ENCODE peak calls at places on chromosomes 5 and 9, in eight cellular contexts. A, X, G, V, M, S, O and L are unnamed samples.

GRCh38 chr9:92668746-92669526 is 995 bp downstream of the IPPK start:
- DNase-seq in A (no peak), X (no peak), G (peak; percentile 79), V (peak; percentile 74), M (peak; percentile 63), S (peak; percentile 77), O (peak; percentile 46), L (no peak)

GRCh38 chr9:119639287-119639955 is 270.2 kb upstream of the BRINP1 start:
- DNase-seq in A (no peak), X (no peak), G (no peak), V (no peak), M (peak; percentile 58), S (peak; percentile 61), O (no peak), L (no peak)

GRCh38 chr5:43019615-43020293 is 20.4 kb downstream of the ANXA2R start:
- DNase-seq in A (peak; percentile 74), X (peak; percentile 73), G (peak; percentile 51), V (no peak), M (peak; percentile 90), S (peak; percentile 85), O (peak; percentile 61), L (peak; percentile 75)

GRCh38 chr5:145936401-145937131 is at the start of gene SH3RF2:
- DNase-seq in A (peak; percentile 68), X (no peak), G (peak; percentile 88), V (peak; percentile 85), M (peak; percentile 98), S (peak; percentile 85), O (peak; percentile 54), L (no peak)

GRCh38 chr9:21902112-21902511 is 92.1 kb downstream of the CDKN2A start:
- DNase-seq in A (no peak), X (no peak), G (no peak), V (no peak), M (no peak), S (no peak), O (no peak), L (no peak)

GRCh38 chr5:180090098-180090768 is 18.7 kb upstream of the RNF130 start:
- DNase-seq in A (peak; percentile 36), X (peak; percentile 86), G (peak; percentile 58), V (peak; percentile 30), M (peak; percentile 97), S (peak; percentile 91), O (peak; percentile 76), L (peak; percentile 60)

GRCh38 chr9:136313111-136314055 is 9.5 kb upstream of the CCDC187 start:
- DNase-seq in A (no peak), X (no peak), G (no peak), V (no peak), M (no peak), S (no peak), O (no peak), L (no peak)

GRCh38 chr5:77129386-77129785 is 42.3 kb upstream of the ZBED3 start:
- DNase-seq in A (no peak), X (no peak), G (peak; percentile 19), V (peak; percentile 5), M (peak; percentile 86), S (peak; percentile 38), O (no peak), L (no peak)

GRCh38 chr5:139394123-139394653 is 716 bp downstream of the PROB1 start:
- DNase-seq in A (peak; percentile 86), X (peak; percentile 48), G (no peak), V (no peak), M (peak; percentile 91), S (peak; percentile 77), O (peak; percentile 81), L (no peak)

GRCh38 chr5:55149396-55149795 is 10.6 kb upstream of the GPX8 start:
- DNase-seq in A (no peak), X (no peak), G (no peak), V (no peak), M (no peak), S (no peak), O (no peak), L (no peak)

GRCh38 chr9:113620377-113621161 is 157.0 kb downstream of the RGS3 start:
- DNase-seq in A (peak; percentile 41), X (no peak), G (peak; percentile 86), V (peak; percentile 78), M (peak; percentile 89), S (peak; percentile 91), O (peak; percentile 74), L (no peak)

GRCh38 chr5:124157320-124157719 is 589.1 kb downstream of the ZNF608 start:
- DNase-seq in A (no peak), X (no peak), G (no peak), V (no peak), M (no peak), S (no peak), O (no peak), L (no peak)

GRCh38 chr5:2007906-2008437 is 125.2 kb upstream of the IRX4 start:
- DNase-seq in A (no peak), X (no peak), G (no peak), V (peak; percentile 14), M (peak; percentile 67), S (no peak), O (peak; percentile 77), L (no peak)

GRCh38 chr5:168947212-168947868 is 353.6 kb downstream of the SLIT3 start:
- DNase-seq in A (no peak), X (no peak), G (peak; percentile 60), V (peak; percentile 24), M (peak; percentile 94), S (peak; percentile 72), O (no peak), L (no peak)

GRCh38 chr9:77424993-77425392 is 223.1 kb downstream of the GNA14 start:
- DNase-seq in A (no peak), X (no peak), G (no peak), V (peak; percentile 5), M (no peak), S (no peak), O (no peak), L (no peak)

GRCh38 chr9:69054989-69055388 is 19.4 kb downstream of the FXN start:
- DNase-seq in A (no peak), X (no peak), G (no peak), V (no peak), M (no peak), S (no peak), O (no peak), L (no peak)

GRCh38 chr5:54249210-54250028 is 61.0 kb downstream of the ARL15 start:
- DNase-seq in A (no peak), X (no peak), G (no peak), V (no peak), M (no peak), S (peak; percentile 15), O (no peak), L (no peak)

GRCh38 chr5:156675402-156675801 is 174.7 kb upstream of the PPP1R2B start:
- DNase-seq in A (no peak), X (no peak), G (no peak), V (no peak), M (no peak), S (no peak), O (no peak), L (no peak)

GRCh38 chr9:14690986-14691730 is 2.1 kb downstream of the ZDHHC21 start:
- DNase-seq in A (no peak), X (no peak), G (no peak), V (no peak), M (no peak), S (no peak), O (no peak), L (no peak)
- TF ChIP-seq CTCF in A (no peak), X (no peak), G (no peak), V (no peak), M (no peak), S (no peak), O (no peak), L (no peak)

DNA sequence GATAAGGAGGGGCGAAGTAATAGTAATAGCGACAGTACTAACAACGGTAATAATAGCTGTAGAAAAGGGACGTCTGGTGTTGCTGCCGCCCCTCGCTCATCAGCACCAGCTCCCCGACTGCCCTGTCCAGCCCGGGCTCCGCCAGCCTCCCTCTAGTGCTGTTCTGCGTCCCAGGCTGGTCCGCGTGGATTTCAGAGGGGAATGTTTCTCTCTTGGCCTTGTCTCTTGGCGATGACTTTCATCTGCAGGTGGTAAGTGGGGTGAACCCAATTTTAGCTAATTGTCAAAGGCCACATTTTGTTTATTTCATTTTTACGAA is 592 bp downstream of the SNCAIP start:
- DNase-seq in A (no peak), X (no peak), G (no peak), V (peak; percentile 2), M (no peak), S (peak; percentile 61), O (peak; percentile 15), L (no peak)
- TF ChIP-seq CTCF in A (no peak), X (no peak), G (no peak), V (no peak), M (no peak), S (no peak), O (no peak), L (no peak)

DNA sequence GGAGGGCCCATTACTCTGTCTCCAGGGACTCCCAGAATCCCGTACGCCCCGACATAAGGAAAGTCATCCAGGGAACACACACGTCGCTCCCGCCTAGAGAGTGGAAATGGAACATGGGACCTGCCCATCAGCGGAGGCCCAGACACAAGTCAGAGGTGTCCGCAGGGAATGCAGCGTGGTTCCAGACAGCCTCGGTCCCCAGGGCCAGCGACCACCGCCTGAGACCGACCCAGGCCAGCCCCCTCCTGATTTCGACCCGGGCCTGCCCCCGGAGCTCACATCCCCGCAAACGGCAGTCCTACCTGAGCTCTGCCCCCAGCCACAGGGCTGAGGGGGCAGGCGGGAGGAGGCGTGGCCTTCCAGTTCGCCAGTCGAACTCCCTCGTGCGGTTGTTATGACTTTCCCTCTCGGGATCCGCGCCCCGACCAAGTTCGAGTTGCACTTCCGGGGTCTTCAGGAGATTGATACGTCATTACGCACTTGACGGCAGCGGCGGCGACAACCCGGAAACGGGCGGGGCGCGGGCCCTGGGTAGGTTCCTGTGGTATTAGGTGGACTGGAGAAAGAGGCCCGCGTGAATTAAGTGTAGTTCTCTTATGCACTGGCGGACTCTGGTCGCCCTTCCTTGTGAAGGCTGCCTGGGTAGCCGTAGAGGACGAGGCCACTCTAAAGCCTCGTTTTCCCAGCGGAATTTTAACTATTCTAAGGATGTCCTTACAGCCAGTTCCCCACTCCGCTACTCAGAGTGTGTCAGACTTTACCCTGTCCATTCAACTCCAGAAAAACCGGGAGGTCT is 370.0 kb upstream of the POU5F2 start:
- DNase-seq in A (peak; percentile 93), X (peak; percentile 93), G (peak; percentile 94), V (peak; percentile 95), M (peak; percentile 98), S (peak; percentile 96), O (peak; percentile 94), L (peak; percentile 92)
- TF ChIP-seq CTCF in A (no peak), X (no peak), G (no peak), V (no peak), M (peak; percentile 43), S (no peak), O (no peak), L (no peak)

GRCh38 chr9:134740071-134740470 is 98.5 kb downstream of the COL5A1 start:
- DNase-seq in A (no peak), X (no peak), G (no peak), V (no peak), M (no peak), S (no peak), O (no peak), L (no peak)

GRCh38 chr9:134739660-134739968 is 98.0 kb downstream of the COL5A1 start:
- DNase-seq in A (no peak), X (no peak), G (no peak), V (no peak), M (no peak), S (no peak), O (no peak), L (no peak)

GRCh38 chr9:134736791-134737489 is 95.3 kb downstream of the COL5A1 start:
- DNase-seq in A (no peak), X (no peak), G (no peak), V (no peak), M (no peak), S (no peak), O (no peak), L (no peak)

GRCh38 chr9:134737842-134738580 is 96.4 kb downstream of the COL5A1 start:
- DNase-seq in A (no peak), X (no peak), G (no peak), V (no peak), M (no peak), S (no peak), O (no peak), L (no peak)

GRCh38 chr9:134738869-134739659 is 97.5 kb downstream of the COL5A1 start:
- DNase-seq in A (peak; percentile 48), X (peak; percentile 34), G (peak; percentile 78), V (peak; percentile 23), M (peak; percentile 92), S (peak; percentile 84), O (peak; percentile 73), L (no peak)
- TF ChIP-seq CTCF in A (peak; percentile 85), X (peak; percentile 59), G (peak; percentile 57), V (peak; percentile 26), M (peak; percentile 89), S (peak; percentile 81), O (peak; percentile 80), L (peak; percentile 75)